ENCODE peak calls at places on chromosome 17, in five cellular contexts. L is adrenal gland, R is suprapubic skin, E is gastrocnemius medialis, U is stomach. Z is an unnamed sample. For H3K4me1, the result is how much of the 10 kb centered on the place peaks cover.

GRCh38 chr17:66779186-66779585 is 55.7 kb upstream of the CACNG5 start:
- DNase-seq in R (peak), E (no peak), U (no peak), L (no peak), Z (no peak)

GRCh38 chr17:50934672-50935200 is 68.6 kb upstream of the TOB1 start:
- DNase-seq in R (no peak), E (no peak), U (no peak), L (no peak), Z (peak)

GRCh38 chr17:78357177-78357586 is 2.7 kb downstream of the SOCS3 start:
- DNase-seq in R (peak), U (no peak), L (peak), E (no peak), Z (peak)

GRCh38 chr17:57109393-57110151 is 24.5 kb downstream of the AKAP1 start:
- DNase-seq in R (no peak), L (no peak), U (no peak), E (peak), Z (no peak)

GRCh38 chr17:18319604-18320256 is 4.6 kb downstream of the SMCR8 start:
- DNase-seq in R (no peak), E (no peak), U (peak), L (peak), Z (no peak)

GRCh38 chr17:7825206-7825980 is 8.6 kb upstream of the KDM6B start:
- DNase-seq in R (no peak), E (no peak), U (no peak), L (peak), Z (no peak)

GRCh38 chr17:71987634-71988033 is 133.2 kb upstream of the SOX9 start:
- DNase-seq in R (no peak), L (no peak), U (no peak), E (peak), Z (no peak)

GRCh38 chr17:33012522-33013033 is 20.9 kb downstream of the SPACA3 start:
- DNase-seq in U (no peak), L (no peak), E (no peak), R (no peak), Z (no peak)

GRCh38 chr17:44971776-44972483 is 3.8 kb upstream of the C1QL1 start:
- DNase-seq in R (no peak), E (no peak), L (no peak), U (no peak), Z (no peak)

GRCh38 chr17:44587339-44587738 is 30.1 kb downstream of the FZD2 start:
- DNase-seq in U (peak), R (no peak), E (no peak), L (peak), Z (peak)

GRCh38 chr17:8224891-8225812 is 14.8 kb upstream of the AURKB start:
- DNase-seq in L (no peak), R (no peak), U (no peak), E (no peak), Z (no peak)

GRCh38 chr17:56913000-56913866 is 616 bp downstream of the TRIM25 start:
- DNase-seq in U (no peak), L (no peak), R (no peak), E (no peak), Z (peak)

GRCh38 chr17:63402808-63403207 is 43.3 kb downstream of the CYB561 start:
- DNase-seq in R (no peak), U (no peak), E (no peak), L (no peak), Z (no peak)

GRCh38 chr17:59844884-59845594 is 47.7 kb downstream of the TUBD1 start:
- DNase-seq in U (no peak), L (no peak), E (no peak), R (no peak), Z (no peak)

GRCh38 chr17:69609495-69610315 is 195.2 kb downstream of the MAP2K6 start:
- DNase-seq in E (no peak), L (no peak), R (no peak), U (no peak), Z (no peak)

GRCh38 chr17:28720247-28720996 is 637 bp downstream of the RPL23A start:
- DNase-seq in U (no peak), E (no peak), L (no peak), R (no peak), Z (no peak)

GRCh38 chr17:75645501-75645888 is 12.3 kb downstream of the SMIM5 start:
- DNase-seq in U (peak), R (no peak), L (no peak), E (no peak), Z (peak)

GRCh38 chr17:75641343-75641742 is 8.1 kb downstream of the SMIM5 start:
- DNase-seq in E (no peak), L (no peak), U (no peak), R (no peak), Z (peak)

GRCh38 chr17:75642221-75643032 is 9.2 kb downstream of the SMIM5 start:
- DNase-seq in L (no peak), U (peak), R (no peak), E (no peak), Z (no peak)

GRCh38 chr17:75640556-75641119 is 7.4 kb downstream of the SMIM5 start:
- DNase-seq in E (no peak), U (no peak), L (no peak), R (no peak), Z (no peak)

DNA sequence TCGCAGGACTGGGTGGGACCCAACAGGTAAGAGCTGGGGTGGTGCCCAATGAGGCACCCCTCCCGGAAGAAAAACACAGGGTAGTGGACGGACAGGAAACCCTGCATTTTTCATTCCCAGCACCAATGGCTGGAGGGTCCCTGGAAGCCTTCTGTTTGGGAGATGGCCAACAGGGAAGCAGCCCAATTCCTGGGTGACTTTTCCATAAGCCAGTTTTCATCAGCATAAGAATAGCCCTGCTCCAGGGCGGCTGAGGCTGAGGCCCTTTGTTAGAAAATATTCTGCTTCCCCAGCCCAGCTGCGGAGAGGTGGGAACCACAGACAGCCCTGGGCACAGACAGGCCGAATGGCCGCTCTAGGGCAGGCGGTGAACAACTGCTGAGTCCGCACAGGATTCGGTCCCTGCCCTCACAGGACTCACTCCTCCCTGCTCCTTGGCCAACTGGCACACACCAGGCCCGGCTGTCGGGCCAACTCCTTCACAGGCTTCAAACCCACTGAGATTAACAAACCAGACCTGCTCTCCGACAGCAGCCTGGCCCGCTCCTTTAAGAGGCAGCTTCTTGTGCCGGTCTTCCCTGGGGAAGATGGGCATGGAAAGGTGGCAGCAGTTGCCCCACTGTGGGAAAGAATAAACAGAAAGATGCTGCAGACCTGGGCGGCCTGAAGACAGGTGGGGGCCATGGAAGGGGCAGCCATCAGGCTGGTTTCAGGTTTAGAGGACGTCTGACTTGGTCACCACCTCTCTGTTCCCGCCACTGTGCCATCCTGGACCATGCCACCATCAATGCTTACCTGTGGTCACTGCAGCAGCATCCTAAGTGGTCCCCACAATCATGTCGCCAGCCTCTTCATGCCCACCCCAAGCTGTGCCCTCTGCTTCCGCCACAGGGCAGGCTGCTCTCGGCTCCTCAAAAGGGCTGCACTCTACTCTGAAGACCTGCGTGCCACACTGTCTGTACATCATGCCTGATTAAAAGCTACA is 10.1 kb downstream of the SMIM5 start:
- DNase-seq in L (no peak), R (peak), U (peak), E (no peak), Z (peak)
- H3K4me1 ChIP-seq in L (under half), R (half or more), U (half or more), E (under half), Z (half or more)

GRCh38 chr17:21004016-21004930 is 38.5 kb downstream of the USP22 start:
- DNase-seq in L (no peak), U (no peak), R (no peak), E (no peak), Z (no peak)
- TF ChIP-seq POLR2A in L (no peak), U (no peak), R (no peak), E (no peak), Z (no peak)

DNA sequence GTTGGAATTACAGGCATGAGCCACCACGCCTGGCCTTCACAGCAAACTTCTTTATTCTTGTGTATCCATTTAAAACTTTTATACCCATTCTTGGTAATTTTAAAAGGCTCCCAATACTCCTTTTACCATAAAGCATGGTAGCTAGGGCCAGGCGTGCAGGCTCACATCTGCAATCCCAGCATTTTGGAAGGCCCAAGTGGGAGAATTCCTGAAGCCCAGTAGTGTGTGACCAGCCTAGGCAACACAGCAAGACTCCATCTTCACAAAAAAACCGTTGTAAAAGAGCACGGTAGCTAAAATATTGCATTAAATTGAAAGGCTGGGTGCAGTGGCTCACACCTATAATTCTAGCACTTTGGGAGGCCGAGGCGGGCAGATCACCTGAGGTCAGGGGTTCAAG is 23.7 kb downstream of the CBX1 start:
- DNase-seq in U (no peak), E (no peak), L (no peak), R (no peak), Z (no peak)
- H3K4me1 ChIP-seq in U (under half), E (under half), L (under half), R (under half), Z (under half)

GRCh38 chr17:81710514-81711308 is 1.4 kb upstream of the SLC25A10 start:
- DNase-seq in R (no peak), E (no peak), U (no peak), L (no peak), Z (peak)
- TF ChIP-seq POLR2A in R (no peak), E (no peak), U (no peak), L (no peak), Z (no peak)

GRCh38 chr17:13204607-13205237 is 186.9 kb upstream of the ELAC2 start:
- DNase-seq in E (no peak), U (no peak), L (no peak), R (no peak), Z (no peak)
- H3K4me1 ChIP-seq in E (under half), U (under half), L (under half), R (under half), Z (under half)

GRCh38 chr17:41539071-41539492 is 11.0 kb upstream of the KRT19 start:
- DNase-seq in U (no peak), E (no peak), L (no peak), R (peak), Z (no peak)
- TF ChIP-seq POLR2A in U (no peak), E (no peak), L (no peak), R (no peak), Z (no peak)

DNA sequence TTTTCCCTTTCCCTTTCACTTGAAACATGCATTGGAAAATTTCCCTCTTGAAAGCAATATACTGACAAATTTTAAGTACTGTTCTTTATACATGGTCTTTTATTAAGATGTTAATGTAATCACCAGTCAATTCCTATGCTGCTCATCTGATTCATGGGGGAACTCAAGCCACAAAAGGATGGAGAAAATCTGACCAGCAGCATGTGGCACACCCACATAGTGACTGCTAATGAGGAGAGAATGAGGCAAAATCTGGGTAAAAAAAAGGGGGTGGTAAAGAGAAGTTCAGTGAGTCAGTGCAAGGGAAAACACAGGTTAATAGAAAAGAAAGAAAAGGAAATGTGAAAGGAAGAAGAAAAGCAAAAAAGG is 11.3 kb downstream of the RFFL start:
- DNase-seq in U (no peak), E (no peak), R (no peak), L (no peak), Z (no peak)
- H3K4me1 ChIP-seq in U (half or more), E (under half), R (under half), L (under half), Z (half or more)

GRCh38 chr17:48604770-48605329 is at the start of gene HOXB6:
- DNase-seq in R (no peak), L (peak), U (no peak), E (no peak), Z (no peak)
- TF ChIP-seq POLR2A in R (no peak), L (peak), U (no peak), E (peak), Z (no peak)

DNA sequence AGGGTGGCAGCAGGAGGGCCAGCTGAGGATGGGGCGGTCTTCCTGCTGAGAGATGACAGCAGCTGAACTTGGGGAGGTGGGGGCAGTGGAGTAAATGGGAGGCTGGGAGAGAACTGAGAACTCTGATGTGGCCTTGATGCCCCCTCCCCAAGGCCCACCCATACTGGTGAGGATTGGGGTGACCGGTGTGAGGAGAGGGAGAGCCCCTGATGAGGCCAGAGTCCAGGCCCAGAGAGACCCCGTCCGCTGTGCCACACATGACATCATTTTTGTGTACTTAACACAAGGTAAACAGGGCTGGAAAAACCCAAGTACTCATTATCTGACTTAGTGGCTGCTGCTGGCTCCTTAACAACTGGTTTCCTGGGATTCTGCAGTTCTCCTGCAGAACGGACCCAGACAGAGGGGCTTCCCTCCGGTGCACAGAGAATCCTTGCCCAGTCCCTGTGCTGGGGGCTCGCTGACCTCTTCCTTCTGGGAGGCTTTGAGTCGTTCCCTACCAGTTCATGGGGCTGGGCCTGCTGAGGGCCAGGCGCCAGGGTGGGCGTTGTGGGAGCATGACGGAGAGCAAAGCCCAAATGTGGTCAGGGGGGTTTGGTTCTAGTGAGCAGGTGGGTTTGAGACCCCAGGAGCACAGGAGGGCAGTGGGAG is 207.6 kb downstream of the RAB11FIP4 start:
- DNase-seq in L (no peak), R (no peak), E (no peak), U (no peak), Z (no peak)
- H3K4me1 ChIP-seq in L (under half), R (under half), E (under half), U (under half), Z (under half)

GRCh38 chr17:42665581-42666001 is 6.5 kb downstream of the TUBG2 start:
- DNase-seq in U (no peak), E (no peak), R (no peak), L (no peak), Z (no peak)

GRCh38 chr17:42669705-42670198 is 7.0 kb downstream of the PLEKHH3 start:
- DNase-seq in U (no peak), R (no peak), L (no peak), E (no peak), Z (no peak)

GRCh38 chr17:42670199-42670924 is 6.4 kb downstream of the PLEKHH3 start:
- DNase-seq in R (no peak), L (no peak), E (no peak), U (no peak), Z (no peak)

GRCh38 chr17:42670925-42671657 is 5.7 kb downstream of the PLEKHH3 start:
- DNase-seq in L (no peak), E (no peak), R (no peak), U (no peak), Z (no peak)

GRCh38 chr17:42667088-42667951 is 8.2 kb downstream of the TUBG2 start:
- DNase-seq in E (peak), U (peak), L (peak), R (no peak), Z (peak)
- TF ChIP-seq POLR2A in E (no peak), U (no peak), L (no peak), R (no peak), Z (peak)

Z was measured in body of pancreas.